ENCODE peak calls at places on chromosomes 5 and 9, in four cellular contexts. Y is heart right ventricle, E is PC-3, Q is bronchial epithelial cell. P is an unnamed sample.

GRCh38 chr9:125585503-125586172 is 121.4 kb downstream of the MAPKAP1 start:
- DNase-seq in Y (no peak), E (no peak), Q (no peak), P (no peak)

GRCh38 chr9:98974994-98975712 is 31.4 kb downstream of the COL15A1 start:
- DNase-seq in Y (peak; percentile 87), E (peak; percentile 84), Q (peak; percentile 57), P (no peak)

GRCh38 chr5:127332250-127332649 is 41.7 kb downstream of the MEGF10 start:
- DNase-seq in Y (no peak), E (no peak), Q (no peak), P (no peak)

GRCh38 chr9:130936285-130937117 is 2.5 kb downstream of the FIBCD1 start:
- DNase-seq in Y (no peak), E (peak; percentile 38), Q (peak; percentile 31), P (peak; percentile 98)

GRCh38 chr9:126337690-126338426 is 11.2 kb downstream of the MVB12B start:
- DNase-seq in Y (no peak), E (no peak), Q (no peak), P (no peak)

GRCh38 chr5:37757980-37758582 is 81.8 kb downstream of the GDNF start:
- DNase-seq in Y (no peak), E (peak; percentile 54), Q (no peak), P (no peak)

GRCh38 chr5:171667341-171668096 is 118.1 kb upstream of the SMIM23 start:
- DNase-seq in Y (peak; percentile 66), E (no peak), Q (peak; percentile 86), P (no peak)

GRCh38 chr5:133510634-133511262 is 101.6 kb downstream of the FSTL4 start:
- DNase-seq in Y (no peak), E (no peak), Q (no peak), P (no peak)

GRCh38 chr5:105413406-105413990 is 1850.9 kb upstream of the NUDT12 start:
- DNase-seq in Y (no peak), E (no peak), Q (no peak), P (peak; percentile 29)

GRCh38 chr9:16243798-16244197 is 626.7 kb downstream of the BNC2 start:
- DNase-seq in Y (no peak), E (no peak), Q (no peak), P (no peak)

GRCh38 chr5:68548959-68549676 is 333.6 kb downstream of the PIK3R1 start:
- DNase-seq in Y (no peak), E (peak; percentile 64), Q (no peak), P (no peak)

GRCh38 chr5:14153071-14153864 is 10.1 kb downstream of the TRIO start:
- DNase-seq in Y (no peak), E (no peak), Q (no peak), P (no peak)

GRCh38 chr5:169591636-169592035 is 8.1 kb downstream of the SPDL1 start:
- DNase-seq in Y (no peak), E (peak; percentile 60), Q (no peak), P (no peak)

GRCh38 chr5:75185763-75186162 is 50.9 kb downstream of the ANKRD31 start:
- DNase-seq in Y (no peak), E (peak; percentile 1), Q (peak; percentile 32), P (no peak)

GRCh38 chr5:107557051-107557658 is 113.6 kb downstream of the EFNA5 start:
- DNase-seq in Y (peak; percentile 64), E (peak; percentile 86), Q (peak; percentile 88), P (no peak)

GRCh38 chr5:93665649-93666048 is 75.8 kb downstream of the POU5F2 start:
- DNase-seq in Y (no peak), E (no peak), Q (no peak), P (no peak)

GRCh38 chr9:94030318-94031179 is 53.7 kb upstream of the PTPDC1 start:
- DNase-seq in Y (peak; percentile 88), E (peak; percentile 81), Q (peak; percentile 63), P (peak; percentile 91)

GRCh38 chr5:73378070-73378469 is 70.5 kb downstream of the FOXD1 start:
- DNase-seq in Y (no peak), E (no peak), Q (no peak), P (no peak)

GRCh38 chr9:72858089-72858912 is 94.6 kb downstream of the ALDH1A1 start:
- DNase-seq in Y (no peak), E (no peak), Q (no peak), P (no peak)

GRCh38 chr9:33388110-33388994 is 14.0 kb downstream of the AQP7 start:
- DNase-seq in Y (no peak), E (no peak), Q (no peak), P (no peak)

GRCh38 chr5:82387041-82387818 is 109.1 kb upstream of the RPS23 start:
- DNase-seq in Y (no peak), E (peak; percentile 93), Q (peak; percentile 66), P (no peak)

GRCh38 chr9:125961037-125961436 is 213.9 kb downstream of the PBX3 start:
- DNase-seq in Y (no peak), E (no peak), Q (no peak), P (no peak)

GRCh38 chr9:129566563-129567266 is 54.2 kb downstream of the C9orf50 start:
- DNase-seq in Y (no peak), E (no peak), Q (no peak), P (no peak)

GRCh38 chr5:135966165-135966564 is 11.4 kb upstream of the LECT2 start:
- DNase-seq in Y (peak; percentile 15), E (no peak), Q (no peak), P (no peak)

GRCh38 chr5:32445831-32446614 is 1.5 kb upstream of the ZFR start:
- DNase-seq in Y (no peak), E (no peak), Q (no peak), P (no peak)

GRCh38 chr9:113556877-113557593 is 93.5 kb downstream of the RGS3 start:
- DNase-seq in Y (no peak), E (peak; percentile 64), Q (no peak), P (no peak)

GRCh38 chr9:128292009-128292408 is 15.9 kb downstream of the SWI5 start:
- DNase-seq in Y (no peak), E (no peak), Q (no peak), P (no peak)

GRCh38 chr5:64742821-64743220 is 25.7 kb downstream of the SREK1IP1 start:
- DNase-seq in Y (no peak), E (no peak), Q (no peak), P (no peak)

GRCh38 chr9:114851301-114851700 is 45.5 kb upstream of the TNFSF15 start:
- DNase-seq in Y (no peak), E (no peak), Q (no peak), P (no peak)

GRCh38 chr9:89745601-89746376 is 141.0 kb downstream of the GADD45G start:
- DNase-seq in Y (no peak), E (no peak), Q (no peak), P (no peak)

GRCh38 chr5:155057626-155058025 is 44.1 kb downstream of the KIF4B start:
- DNase-seq in Y (no peak), E (no peak), Q (no peak), P (no peak)

GRCh38 chr9:37972346-37972745 is 68.4 kb upstream of the SLC25A51 start:
- DNase-seq in Y (no peak), E (no peak), Q (peak; percentile 34), P (peak; percentile 66)

GRCh38 chr9:77848897-77849296 is 182.7 kb downstream of the GNAQ start:
- DNase-seq in Y (peak; percentile 39), E (peak; percentile 24), Q (peak; percentile 76), P (no peak)

GRCh38 chr5:151550146-151550545 is 41.0 kb downstream of the FAT2 start:
- DNase-seq in Y (no peak), E (peak; percentile 18), Q (no peak), P (no peak)

DNA sequence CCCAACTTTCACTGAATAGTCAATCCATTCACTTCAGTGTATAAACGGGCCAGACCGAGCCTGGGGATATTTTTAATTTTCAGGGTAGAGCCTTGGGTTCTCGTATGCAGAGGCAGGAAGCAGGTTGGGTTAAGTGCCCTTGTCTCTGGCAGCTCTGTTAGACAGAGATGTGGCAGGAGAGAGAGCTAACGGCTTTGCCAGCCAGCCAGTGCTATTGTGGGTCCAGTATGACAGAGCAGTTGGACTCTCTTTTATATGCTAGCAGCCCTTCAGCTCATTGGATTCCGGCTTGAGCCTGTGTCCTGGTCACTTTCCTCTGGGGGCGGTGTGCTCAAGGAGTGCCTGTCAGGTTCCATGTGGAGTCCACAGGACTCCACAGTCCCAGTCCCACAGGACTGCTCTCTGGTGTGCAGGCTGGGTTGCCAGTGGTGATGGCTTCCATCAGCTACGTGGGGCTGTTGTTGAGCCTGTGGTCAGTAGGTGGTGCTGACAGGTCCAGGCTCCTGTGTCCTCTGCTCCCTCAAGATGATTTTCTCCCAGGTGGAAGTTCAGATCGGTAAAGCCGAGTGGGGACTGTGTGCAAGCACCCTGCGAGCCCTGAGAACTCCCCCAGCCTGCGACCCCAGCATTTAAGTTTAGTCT is 14.3 kb downstream of the CLTA start:
- DNase-seq in Y (no peak), E (no peak), Q (no peak), P (no peak)
- TF ChIP-seq CTCF in Y (peak; percentile 44), E (peak; percentile 42), Q (peak; percentile 40), P (peak; percentile 55)

DNA sequence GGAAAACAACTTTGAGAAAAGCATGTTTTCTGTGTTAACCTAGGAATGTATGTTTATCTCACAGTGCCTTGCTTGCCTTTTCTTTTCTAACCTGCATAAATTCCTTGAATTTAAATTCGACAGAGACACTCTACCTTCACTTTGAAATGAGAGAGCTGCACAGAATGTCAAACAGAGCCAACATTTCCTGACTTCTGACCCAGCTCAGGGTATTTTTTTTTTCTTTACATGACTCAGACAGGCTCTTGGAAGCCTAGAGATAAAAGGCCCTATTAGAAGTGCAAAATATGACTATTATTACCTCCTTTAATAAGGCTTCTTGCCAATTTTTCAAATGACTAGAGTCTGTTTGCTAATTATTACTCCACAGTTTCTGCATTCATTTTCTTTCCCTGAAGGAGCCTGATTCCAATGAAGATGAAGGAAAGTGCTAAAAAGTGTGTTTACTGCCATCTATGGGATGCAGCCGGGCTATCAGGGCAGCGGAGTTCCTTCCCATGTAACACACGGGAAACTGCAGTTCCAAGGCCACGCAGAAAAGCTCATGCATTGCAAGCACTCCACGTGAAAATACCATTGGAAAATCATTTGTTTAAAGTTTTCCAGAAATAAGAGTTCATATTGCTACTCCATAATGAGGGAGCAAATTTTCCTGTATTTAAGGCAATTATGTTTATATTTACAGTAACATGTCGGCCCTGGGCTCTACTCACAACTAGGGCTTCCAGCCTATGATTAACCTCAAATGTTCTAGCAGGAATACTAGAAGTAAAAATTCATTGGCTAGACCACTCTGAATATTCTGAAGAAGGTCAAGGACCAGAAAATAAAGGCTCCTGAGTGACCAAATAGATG is 485.6 kb downstream of the ZSWIM6 start:
- DNase-seq in Y (peak; percentile 29), E (peak; percentile 45), Q (peak; percentile 86), P (no peak)
- TF ChIP-seq CTCF in Y (peak; percentile 66), E (peak; percentile 64), Q (peak; percentile 57), P (peak; percentile 90)

DNA sequence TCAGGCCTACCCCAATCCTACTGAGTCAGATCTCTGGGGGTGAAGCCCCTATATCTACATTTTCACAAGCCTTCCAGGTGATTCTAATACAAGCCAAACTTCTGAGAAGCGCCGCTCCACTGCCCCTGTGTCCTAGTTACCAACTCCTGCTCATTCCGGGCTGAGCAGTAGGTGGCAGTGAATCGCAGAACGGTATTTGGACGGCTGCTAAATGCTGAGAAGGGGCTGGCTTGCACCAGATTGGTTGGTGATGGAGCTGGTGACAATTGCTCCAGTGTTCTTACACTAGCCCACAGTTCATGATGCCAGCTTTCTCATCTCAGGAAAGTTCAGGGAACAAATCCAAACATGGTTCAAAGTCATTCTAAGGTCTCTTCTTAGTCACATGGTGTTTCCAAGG is 31.1 kb upstream of the FGF1 start:
- DNase-seq in Y (peak; percentile 62), E (peak; percentile 67), Q (peak; percentile 49), P (no peak)
- TF ChIP-seq CTCF in Y (peak; percentile 60), E (peak; percentile 46), Q (peak; percentile 67), P (no peak)

GRCh38 chr9:21114311-21114710 is 27.3 kb downstream of the IFNW1 start:
- DNase-seq in Y (no peak), E (no peak), Q (no peak), P (no peak)
- TF ChIP-seq CTCF in Y (no peak), E (no peak), Q (no peak), P (no peak)